ENCODE peak calls at places on chromosomes 7 and 10, in five cellular contexts. H is Caco-2, Q is GM23338, P is WTC11, I is thoracic aorta. Y is an unnamed sample.

GRCh38 chr10:93580824-93581223 is 14.4 kb downstream of the FFAR4 start:
- DNase-seq in H (no peak), Q (peak), P (peak), I (no peak), Y (no peak)

GRCh38 chr10:871951-872403 is 59.5 kb downstream of the LARP4B start:
- DNase-seq in H (no peak), Q (no peak), P (no peak), I (no peak), Y (no peak)

GRCh38 chr7:129607471-129608120 is 3.9 kb upstream of the NRF1 start:
- DNase-seq in H (no peak), Q (peak), P (peak), I (no peak), Y (no peak)

GRCh38 chr10:86258940-86259339 is 107.7 kb downstream of the GRID1 start:
- DNase-seq in H (no peak), Q (no peak), P (no peak), I (no peak), Y (no peak)

GRCh38 chr7:15546272-15546792 is 15.5 kb downstream of the AGMO start:
- DNase-seq in H (no peak), Q (no peak), P (peak), I (no peak), Y (no peak)

GRCh38 chr10:79274279-79275104 is 72.8 kb upstream of the PPIF start:
- DNase-seq in H (peak), Q (no peak), P (no peak), I (peak), Y (no peak)

GRCh38 chr7:15508258-15508657 is 53.6 kb downstream of the AGMO start:
- DNase-seq in H (no peak), Q (no peak), P (no peak), I (no peak), Y (no peak)

GRCh38 chr10:57716884-57717283 is 550.8 kb downstream of the IPMK start:
- DNase-seq in H (no peak), Q (peak), P (no peak), I (no peak), Y (no peak)

GRCh38 chr7:156101355-156101754 is 289.1 kb upstream of the SHH start:
- DNase-seq in H (peak), Q (no peak), P (no peak), I (no peak), Y (no peak)

GRCh38 chr7:44897299-44897698 is 12.0 kb upstream of the PURB start:
- DNase-seq in H (no peak), Q (no peak), P (no peak), I (no peak), Y (no peak)

GRCh38 chr7:4139656-4140320 is 542.3 kb upstream of the FOXK1 start:
- DNase-seq in H (no peak), Q (no peak), P (no peak), I (no peak), Y (no peak)

GRCh38 chr7:128322040-128322643 is 21.6 kb downstream of the RBM28 start:
- DNase-seq in H (no peak), Q (peak), P (no peak), I (no peak), Y (peak)

GRCh38 chr10:78194539-78195402 is 161.1 kb downstream of the RPS24 start:
- DNase-seq in H (no peak), Q (no peak), P (no peak), I (no peak), Y (no peak)

GRCh38 chr10:1153805-1154351 is 97.7 kb downstream of the WDR37 start:
- DNase-seq in H (no peak), Q (no peak), P (no peak), I (no peak), Y (no peak)

GRCh38 chr10:87836098-87836497 is 18.1 kb upstream of the ATAD1 start:
- DNase-seq in H (no peak), Q (peak), P (no peak), I (no peak), Y (no peak)

GRCh38 chr7:139936760-139937310 is 107.8 kb downstream of the TBXAS1 start:
- DNase-seq in H (no peak), Q (no peak), P (no peak), I (no peak), Y (peak)

GRCh38 chr10:14608381-14609001 is 166.2 kb downstream of the FAM107B start:
- DNase-seq in H (no peak), Q (no peak), P (no peak), I (no peak), Y (no peak)

GRCh38 chr10:112953760-112954159 is 3.7 kb downstream of the TCF7L2 start:
- DNase-seq in H (no peak), Q (no peak), P (no peak), I (no peak), Y (no peak)

GRCh38 chr10:99859585-99859984 is 77.1 kb downstream of the ABCC2 start:
- DNase-seq in H (peak), Q (peak), P (peak), I (no peak), Y (no peak)

GRCh38 chr7:114539575-114539974 is 125.0 kb downstream of the FOXP2 start:
- DNase-seq in H (peak), Q (peak), P (no peak), I (no peak), Y (no peak)

GRCh38 chr10:60105195-60105812 is 198.9 kb upstream of the CCDC6 start:
- DNase-seq in H (no peak), Q (no peak), P (no peak), I (no peak), Y (no peak)

GRCh38 chr10:20984632-20985031 is 87.5 kb upstream of the NEBL start:
- DNase-seq in H (no peak), Q (no peak), P (no peak), I (no peak), Y (no peak)

GRCh38 chr10:109883859-109884771 is 39.2 kb downstream of the XPNPEP1 start:
- DNase-seq in H (peak), Q (peak), P (peak), I (peak), Y (peak)

GRCh38 chr10:42149027-42149700 is 489.2 kb downstream of the ZNF33B start:
- DNase-seq in H (no peak), Q (no peak), P (no peak), I (no peak), Y (no peak)

GRCh38 chr7:148385009-148385682 is 205.4 kb upstream of the C7orf33 start:
- DNase-seq in H (no peak), Q (peak), P (no peak), I (no peak), Y (no peak)

GRCh38 chr7:43757073-43757720 is 1.3 kb upstream of the BLVRA start:
- DNase-seq in H (no peak), Q (no peak), P (no peak), I (no peak), Y (no peak)

GRCh38 chr7:5143106-5143505 is 46.9 kb upstream of the WIPI2 start:
- DNase-seq in H (no peak), Q (no peak), P (no peak), I (no peak), Y (no peak)

GRCh38 chr7:37853468-37853867 is 5.1 kb downstream of the NME8 start:
- DNase-seq in H (no peak), Q (peak), P (peak), I (no peak), Y (no peak)
- TF ChIP-seq CTCF in H (peak), Q (peak), P (peak), I (no peak), Y (peak)

DNA sequence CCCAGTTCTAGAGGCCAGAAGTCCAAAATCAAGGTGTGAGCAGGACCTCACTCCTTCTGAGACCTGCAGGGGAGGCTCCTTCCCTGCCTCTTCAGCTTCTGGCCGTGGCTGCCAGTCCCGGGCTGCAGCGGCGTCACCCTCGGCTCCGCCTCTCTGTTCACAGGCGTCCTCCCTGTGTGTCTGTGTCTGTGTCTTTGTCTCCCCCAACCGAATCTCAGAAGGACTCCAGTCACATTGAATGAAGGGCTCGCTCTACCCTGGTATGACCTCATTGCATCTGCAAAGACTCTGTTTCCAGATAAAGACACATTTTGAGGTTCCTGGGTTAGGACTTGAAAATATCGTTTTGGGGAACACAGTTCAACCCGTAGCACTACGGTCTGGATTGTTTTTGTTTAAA is 33.1 kb upstream of the GALNT11 start:
- DNase-seq in H (peak), Q (peak), P (peak), I (no peak), Y (no peak)
- TF ChIP-seq CTCF in H (no peak), Q (peak), P (no peak), I (no peak), Y (peak)

GRCh38 chr7:42700376-42701327 is 211.2 kb downstream of the C7orf25 start:
- DNase-seq in H (no peak), Q (no peak), P (no peak), I (no peak), Y (no peak)
- TF ChIP-seq CTCF in H (no peak), Q (peak), P (no peak), I (no peak), Y (no peak)

DNA sequence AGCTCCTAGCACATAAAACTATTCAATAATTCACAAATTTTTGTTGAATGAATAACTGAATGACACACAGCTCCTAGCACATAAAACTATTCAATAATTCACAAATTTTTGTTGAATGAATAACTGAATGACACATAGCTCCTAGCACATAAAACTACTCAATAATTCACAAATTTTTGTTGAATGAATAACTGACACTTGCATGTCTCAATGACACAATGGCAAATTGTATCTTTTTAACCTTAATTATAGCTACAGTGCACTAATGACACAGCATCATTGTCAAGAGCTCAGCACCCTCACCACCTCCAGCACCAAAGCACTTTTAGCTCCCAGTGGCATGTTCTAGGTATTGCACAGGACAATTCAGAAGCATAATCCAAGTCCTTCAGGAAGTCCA is 131.6 kb downstream of the PDE1C start:
- DNase-seq in H (no peak), Q (peak), P (no peak), I (no peak), Y (no peak)
- TF ChIP-seq CTCF in H (no peak), Q (no peak), P (no peak), I (no peak), Y (no peak)

GRCh38 chr7:76069238-76069638 is 21.3 kb downstream of the MDH2 start:
- DNase-seq in H (peak), Q (peak), P (peak), I (no peak), Y (peak)
- TF ChIP-seq CTCF in H (no peak), Q (peak), P (no peak), I (no peak), Y (peak)

GRCh38 chr7:99631311-99632109 is 14.8 kb downstream of the ZSCAN25 start:
- DNase-seq in H (no peak), Q (peak), P (peak), I (no peak), Y (no peak)
- TF ChIP-seq CTCF in H (no peak), Q (peak), P (no peak), I (no peak), Y (peak)

DNA sequence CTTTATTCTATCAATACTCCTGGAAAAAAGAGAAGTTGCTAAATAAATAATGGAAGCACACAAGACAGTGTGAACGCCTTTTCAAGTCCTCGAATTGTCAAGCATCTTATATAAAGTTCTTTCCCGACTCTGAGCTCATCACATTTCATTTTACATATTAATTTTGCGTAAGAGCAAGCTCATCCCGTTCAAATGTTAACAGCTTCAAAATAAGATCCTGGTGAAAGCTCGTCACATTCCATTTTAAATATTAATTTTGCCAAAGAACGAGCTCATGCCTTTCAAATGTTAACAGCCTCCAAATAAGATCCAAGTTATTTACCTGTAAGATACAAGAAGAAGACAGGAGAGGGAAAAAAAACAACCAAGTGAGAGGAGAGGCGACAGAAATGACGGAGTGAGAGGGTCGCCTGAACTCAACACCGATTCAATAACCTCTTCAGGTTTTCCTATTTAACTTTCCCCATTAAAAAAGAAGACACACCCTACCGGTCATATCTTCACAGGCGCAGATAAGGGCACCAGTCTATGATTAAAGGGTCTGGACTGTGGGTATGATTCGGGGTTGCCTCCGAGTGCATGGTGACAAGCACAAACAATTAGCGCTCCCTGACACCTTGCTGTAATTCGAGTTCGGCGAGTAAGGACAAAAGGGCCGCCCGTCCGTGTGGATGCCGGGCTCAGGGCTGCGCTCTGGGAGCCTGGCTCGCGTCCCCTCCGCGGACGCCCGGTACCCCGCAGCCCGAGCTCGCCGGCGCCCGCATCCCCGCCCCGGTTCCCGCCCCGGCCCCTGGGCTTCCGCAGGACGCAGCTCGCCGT is 111.7 kb upstream of the RHEB start:
- DNase-seq in H (no peak), Q (peak), P (peak), I (no peak), Y (no peak)
- TF ChIP-seq CTCF in H (peak), Q (no peak), P (no peak), I (peak), Y (peak)

DNA sequence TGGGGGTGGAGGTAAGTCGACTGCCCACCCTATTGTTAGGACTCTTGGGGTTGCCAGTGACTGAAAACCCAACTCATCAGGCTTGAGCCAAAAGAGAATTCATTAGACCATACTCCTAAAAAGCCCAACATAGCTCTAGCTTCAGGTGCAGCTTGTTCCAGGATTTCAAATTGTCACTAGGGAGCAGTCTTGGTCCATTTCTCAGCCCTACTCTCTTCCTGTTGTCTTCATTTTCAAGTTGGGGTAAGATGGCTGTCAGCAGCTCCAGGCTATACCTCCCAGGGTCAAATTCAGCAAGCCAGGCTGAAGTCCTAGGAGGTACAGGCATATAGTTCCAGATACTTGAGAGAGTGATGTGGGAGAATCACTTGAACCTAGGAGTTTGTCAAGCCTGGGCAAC is 14.9 kb upstream of the COL13A1 start:
- DNase-seq in H (no peak), Q (peak), P (no peak), I (no peak), Y (no peak)
- TF ChIP-seq CTCF in H (no peak), Q (peak), P (no peak), I (peak), Y (peak)

DNA sequence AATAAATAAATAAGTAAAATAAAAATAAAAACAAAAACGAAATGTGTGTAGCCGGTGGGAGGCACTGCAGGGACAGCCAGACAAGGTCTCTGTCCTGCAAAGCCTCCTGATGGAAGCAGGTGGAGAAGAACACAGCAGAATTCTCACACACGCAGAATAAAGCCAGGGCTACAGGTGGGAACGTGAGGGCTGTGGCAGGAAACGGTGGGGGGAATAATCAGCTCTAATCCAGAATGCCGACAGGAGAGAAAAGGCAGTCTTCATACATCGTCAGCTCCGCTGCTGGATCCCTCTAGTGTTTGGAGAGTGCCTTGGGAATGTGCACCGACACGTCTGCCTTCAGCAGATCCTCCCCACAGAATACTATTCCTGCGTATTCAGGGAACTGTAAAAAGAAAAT is 6.8 kb upstream of the SNX8 start:
- DNase-seq in H (peak), Q (peak), P (peak), I (no peak), Y (no peak)
- TF ChIP-seq CTCF in H (no peak), Q (no peak), P (no peak), I (no peak), Y (no peak)

DNA sequence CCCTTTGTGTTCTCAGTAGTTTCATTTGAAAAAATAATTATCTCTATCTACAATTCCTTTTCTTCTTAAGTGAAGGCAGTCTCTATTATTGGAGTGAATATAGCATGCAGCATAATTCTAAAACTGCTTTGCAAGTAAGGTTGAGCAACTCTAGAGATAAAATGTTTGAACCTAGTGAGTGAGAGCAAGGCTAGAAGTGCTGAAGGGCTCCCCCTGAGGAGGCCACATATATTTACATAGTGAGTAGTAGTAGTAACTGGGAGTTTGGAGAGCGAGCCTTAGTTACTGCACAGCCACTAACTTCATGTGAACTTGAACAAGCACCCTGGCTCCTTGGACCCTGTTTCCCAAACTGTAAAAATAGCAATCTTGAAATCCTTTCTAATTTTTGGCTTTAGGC is 141.5 kb upstream of the DKK1 start:
- DNase-seq in H (peak), Q (peak), P (no peak), I (no peak), Y (no peak)
- TF ChIP-seq CTCF in H (peak), Q (peak), P (no peak), I (no peak), Y (peak)